ENCODE peak calls at places on chromosomes 12 and 14, in eight cellular contexts. G is WTC11, N is neural crest cell, O is endodermal cell, D is natural killer cell, R is glutamatergic neuron, L is nephron progenitor cell, I is colonic mucosa. P is an unnamed sample.

GRCh38 chr14:80491131-80491530 is 279.8 kb upstream of the DIO2 start:
- DNase-seq in R (no peak), N (no peak), I (peak; percentile 48), L (no peak), D (no peak), G (peak; percentile 20), O (peak; percentile 69), P (no peak)

GRCh38 chr14:53520529-53520928 is 367.4 kb upstream of the DDHD1 start:
- DNase-seq in D (no peak), N (no peak), O (no peak), R (no peak), I (no peak), G (no peak), L (no peak), P (no peak)

GRCh38 chr14:29805415-29806123 is 122.1 kb downstream of the PRKD1 start:
- DNase-seq in R (no peak), N (no peak), O (no peak), I (no peak), L (no peak), G (no peak), D (no peak), P (no peak)

GRCh38 chr12:50411051-50411660 is 10.5 kb downstream of the LARP4 start:
- DNase-seq in L (no peak), G (no peak), O (no peak), N (no peak), R (no peak), I (no peak), D (no peak), P (no peak)

GRCh38 chr12:91422811-91423210 is 240.2 kb upstream of the DCN start:
- DNase-seq in L (no peak), G (no peak), I (no peak), D (no peak), O (no peak), R (no peak), N (no peak), P (no peak)

GRCh38 chr12:29768372-29768771 is 15.4 kb downstream of the TMTC1 start:
- DNase-seq in O (no peak), D (no peak), G (no peak), L (no peak), I (no peak), N (no peak), R (no peak), P (no peak)

GRCh38 chr12:21576431-21576830 is 28.2 kb downstream of the GYS2 start:
- DNase-seq in O (no peak), R (no peak), I (no peak), N (no peak), G (no peak), D (no peak), L (no peak), P (no peak)

GRCh38 chr12:111904438-111904837 is 62.4 kb downstream of the MAPKAPK5 start:
- DNase-seq in D (no peak), N (no peak), R (no peak), G (no peak), O (peak; percentile 49), L (no peak), I (no peak), P (no peak)

GRCh38 chr12:98870521-98870920 is 225.4 kb downstream of the APAF1 start:
- DNase-seq in I (no peak), N (no peak), L (no peak), G (no peak), O (peak; percentile 76), D (no peak), R (no peak), P (no peak)

GRCh38 chr12:7646178-7646475 is 19.6 kb downstream of the APOBEC1 start:
- DNase-seq in O (peak; percentile 64), R (no peak), I (no peak), D (no peak), N (no peak), L (no peak), G (no peak), P (no peak)

GRCh38 chr12:123337053-123337452 is 27.6 kb downstream of the SBNO1 start:
- DNase-seq in G (no peak), N (no peak), L (no peak), R (no peak), O (no peak), I (no peak), D (no peak), P (no peak)

GRCh38 chr14:38107216-38107631 is 100.5 kb upstream of the SSTR1 start:
- DNase-seq in L (no peak), I (no peak), R (no peak), O (no peak), D (no peak), N (no peak), G (no peak), P (no peak)

GRCh38 chr12:73726881-73727280 is 810.8 kb upstream of the ATXN7L3B start:
- DNase-seq in L (no peak), D (no peak), O (no peak), R (no peak), G (no peak), N (no peak), I (no peak), P (no peak)

GRCh38 chr12:68623984-68624383 is 13.3 kb downstream of the RAP1B start:
- DNase-seq in O (no peak), D (no peak), G (no peak), N (no peak), L (no peak), R (no peak), I (no peak), P (no peak)

GRCh38 chr14:53953002-53953827 is 3.4 kb downstream of the BMP4 start:
- DNase-seq in D (no peak), L (peak; percentile 90), N (peak; percentile 65), R (peak; percentile 87), I (peak; percentile 88), G (peak; percentile 81), O (peak; percentile 93), P (peak; percentile 64)

GRCh38 chr14:95614335-95614734 is 71.9 kb upstream of the TCL1B start:
- DNase-seq in O (no peak), I (no peak), N (no peak), L (no peak), G (no peak), R (no peak), D (no peak), P (no peak)
- TF ChIP-seq CTCF in O (no peak), I (no peak), N (no peak), L (no peak), G (no peak), R (no peak), D (no peak), P (no peak)

DNA sequence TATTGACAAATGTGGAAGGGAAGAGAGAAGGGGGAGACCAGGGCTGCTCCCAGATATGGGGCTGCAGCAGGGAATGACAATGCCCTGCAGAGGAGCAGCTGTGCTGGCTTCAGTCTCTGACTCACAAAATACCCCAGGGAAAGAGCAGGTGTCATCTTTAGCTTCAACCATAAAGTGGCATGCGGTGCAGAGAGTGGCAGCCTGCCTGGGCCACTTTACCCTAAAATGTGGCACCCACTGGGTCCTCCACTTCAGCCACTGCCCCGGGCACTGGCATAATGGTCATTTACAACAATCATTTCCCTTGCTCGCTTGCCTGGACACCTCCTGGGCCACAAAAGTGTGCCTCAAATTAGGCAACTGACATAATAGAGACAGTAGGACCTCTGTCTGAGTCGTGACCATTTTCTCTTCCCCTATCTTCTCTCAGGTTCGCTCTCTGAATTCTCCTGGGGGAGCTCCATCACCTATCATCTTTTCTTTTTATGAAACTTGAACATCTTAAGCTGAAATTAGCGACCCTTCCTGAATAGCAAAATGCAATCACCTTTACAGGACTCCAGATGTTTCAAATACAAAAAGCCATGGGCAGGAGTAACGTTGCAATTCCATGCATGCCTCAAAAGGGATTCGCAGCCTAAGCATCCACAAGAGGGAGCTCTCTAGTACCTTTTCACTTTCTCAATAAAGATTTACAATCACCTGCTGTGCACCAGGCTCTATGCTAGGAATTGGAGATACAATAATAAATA is 179.9 kb upstream of the ATF7IP start:
- DNase-seq in N (peak; percentile 36), G (peak; percentile 47), D (no peak), O (peak; percentile 86), R (peak; percentile 49), I (peak; percentile 75), L (peak; percentile 39), P (peak; percentile 38)
- TF ChIP-seq CTCF in N (peak; percentile 92), G (peak; percentile 61), D (peak; percentile 61), O (peak; percentile 100), R (peak; percentile 62), I (peak; percentile 46), L (peak; percentile 74), P (peak; percentile 99)

DNA sequence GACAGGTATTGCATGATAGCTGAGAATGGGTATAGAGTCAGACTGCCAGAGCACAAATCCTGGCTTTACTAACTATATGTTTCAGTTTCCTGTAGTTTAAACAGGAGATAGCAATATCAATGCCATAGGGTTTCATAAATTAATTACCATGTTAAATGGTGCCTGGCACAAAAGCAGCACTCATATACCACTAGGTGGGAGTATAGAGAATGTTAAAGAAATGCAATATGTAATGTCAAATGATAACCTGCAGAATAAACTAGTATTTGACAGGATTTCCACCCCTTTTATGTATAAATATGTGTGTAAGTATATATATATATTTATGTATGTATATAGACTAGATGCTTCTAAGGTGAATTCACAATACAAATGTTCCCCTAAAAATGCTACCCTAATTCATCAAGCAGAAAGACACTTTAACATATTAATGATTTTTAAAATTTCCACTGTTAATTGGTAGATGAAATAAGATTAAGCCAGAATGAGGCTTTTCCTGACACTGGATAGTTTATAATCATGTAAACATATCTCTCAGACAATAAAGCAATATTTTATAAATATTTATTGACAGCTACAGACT is 8.6 kb downstream of the WDR89 start:
- DNase-seq in O (no peak), L (no peak), N (no peak), D (no peak), G (no peak), I (no peak), R (no peak), P (no peak)
- TF ChIP-seq CTCF in O (peak; percentile 76), L (peak; percentile 28), N (peak; percentile 69), D (peak; percentile 82), G (no peak), I (peak; percentile 49), R (peak; percentile 61), P (peak; percentile 56)

DNA sequence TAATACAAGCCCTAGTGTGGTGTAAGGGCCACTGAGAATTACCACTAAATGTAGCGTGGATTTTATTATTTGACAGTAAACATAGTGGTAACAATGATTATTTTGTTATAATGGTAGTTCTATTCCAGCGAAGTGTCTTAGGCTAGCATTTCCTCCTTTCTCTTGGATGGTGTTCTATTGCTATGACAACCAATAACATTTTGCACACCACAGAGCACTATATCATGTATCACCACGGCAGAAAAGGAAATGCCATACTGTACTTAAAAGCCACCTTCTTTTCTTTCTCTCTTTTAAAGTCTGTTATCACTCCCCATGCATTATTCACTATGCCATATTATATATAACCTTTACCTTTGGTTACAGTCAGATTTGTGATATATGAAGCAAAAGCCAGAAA is 195.9 kb downstream of the FOXN3 start:
- DNase-seq in L (no peak), G (no peak), I (no peak), D (no peak), N (no peak), O (no peak), R (no peak), P (no peak)
- TF ChIP-seq CTCF in L (no peak), G (no peak), I (no peak), D (no peak), N (no peak), O (no peak), R (no peak), P (no peak)

GRCh38 chr12:60059180-60059579 is 463.4 kb downstream of the SLC16A7 start:
- DNase-seq in D (no peak), R (no peak), I (no peak), G (no peak), N (no peak), O (no peak), L (no peak), P (no peak)
- TF ChIP-seq CTCF in D (no peak), R (no peak), I (no peak), G (no peak), N (no peak), O (peak; percentile 55), L (no peak), P (no peak)